ENCODE peak calls at places on chromosomes 11 and 22, in six cellular contexts. O is activated T-cell treated with anti-CD3 and anti-CD28 coated beads for 1 hour; W is substantia nigra; F is activated naive CD4-positive, alpha-beta T cell; U is ovary; E is NCI-H345. T is an unnamed sample.

GRCh38 chr11:18253222-18253621 is 4.8 kb upstream of the SAA2 start:
- DNase-seq in O (no peak), W (no peak), F (no peak), U (no peak), E (no peak), T (no peak)

GRCh38 chr11:103367650-103368049 is 258.4 kb downstream of the DYNC2H1 start:
- DNase-seq in O (no peak), W (no peak), F (no peak), U (no peak), E (no peak), T (no peak)

GRCh38 chr22:48205790-48206189 is 1443.3 kb downstream of the TBC1D22A start:
- DNase-seq in O (no peak), W (no peak), F (no peak), U (no peak), E (no peak), T (no peak)

GRCh38 chr11:107370390-107370789 is 87.2 kb downstream of the CWF19L2 start:
- DNase-seq in O (no peak), W (no peak), F (no peak), U (no peak), E (no peak), T (no peak)

GRCh38 chr22:23603266-23603665 is 23.2 kb upstream of the IGLL1 start:
- DNase-seq in O (no peak), W (no peak), F (no peak), U (no peak), E (no peak), T (no peak)

GRCh38 chr22:50620861-50621490 is 7.0 kb downstream of the ARSA start:
- DNase-seq in O (peak), W (no peak), F (peak), U (no peak), E (peak), T (peak)

GRCh38 chr22:37241351-37242142 is 2.5 kb downstream of the RAC2 start:
- DNase-seq in O (no peak), W (no peak), F (peak), U (no peak), E (no peak), T (no peak)

GRCh38 chr11:12088047-12088481 is 22.3 kb upstream of the MICAL2 start:
- DNase-seq in O (no peak), W (peak), F (no peak), U (no peak), E (no peak), T (peak)

GRCh38 chr22:37094239-37094638 is 15.3 kb downstream of the TMPRSS6 start:
- DNase-seq in O (no peak), W (no peak), F (no peak), U (no peak), E (no peak), T (no peak)

GRCh38 chr11:12449961-12450715 is 72.8 kb downstream of the PARVA start:
- DNase-seq in O (no peak), W (no peak), F (no peak), U (no peak), E (no peak), T (no peak)

GRCh38 chr11:46249103-46249942 is 28.1 kb upstream of the CREB3L1 start:
- DNase-seq in O (no peak), W (no peak), F (no peak), U (no peak), E (no peak), T (no peak)

T was measured in activated T-helper 2 cell treated with anti-CD3 and anti-CD28 coated beads, Interferon-gamma antibody, Interleukin-2, Interleukin-4, amounts not matched to agents 10 μg/mL and 5 μg/mL and 100 μg/mL, durations not matched to agents 14 hours and 24 hours and 36 hours.